ENCODE peak calls at places on chromosomes 7 and 10, in eight cellular contexts. P is AML-193; A is Caco-2; Z is Peyer's patch; J is Right ventricle myocardium superior; X is activated T-cell treated with anti-CD3 and anti-CD28 coated beads, Interleukin-2, amount 50 U/mL, for 4 hours; U is endothelial cell; Q is iris pigment epithelial cell. R is an unnamed sample.
A peak's percentile ranks its signal among the peaks of the same experiment; 100 is the strongest.

GRCh38 chr7:30906014-30906413 is 5.6 kb upstream of the AQP1 start:
- DNase-seq in P (no peak), A (no peak), Z (no peak), J (no peak), X (no peak), U (no peak), Q (no peak), R (no peak)

GRCh38 chr7:19110026-19110777 is 7.2 kb downstream of the TWIST1 start:
- DNase-seq in P (no peak), A (no peak), Z (no peak), J (no peak), X (no peak), U (no peak), Q (no peak), R (no peak)

GRCh38 chr10:13115832-13116793 is 16.1 kb downstream of the OPTN start:
- DNase-seq in P (no peak), A (no peak), Z (peak; percentile 57), J (no peak), X (no peak), U (no peak), Q (no peak), R (no peak)

GRCh38 chr10:79248341-79248931 is 98.8 kb upstream of the PPIF start:
- DNase-seq in P (peak; percentile 41), A (no peak), Z (no peak), J (peak; percentile 78), X (no peak), U (no peak), Q (no peak), R (no peak)

GRCh38 chr10:80320377-80320776 is 30.9 kb upstream of the MAT1A start:
- DNase-seq in P (no peak), A (no peak), Z (no peak), J (no peak), X (no peak), U (no peak), Q (no peak), R (peak; percentile 19)

GRCh38 chr10:112658900-112659328 is 211.9 kb downstream of the VTI1A start:
- DNase-seq in P (no peak), A (peak; percentile 43), Z (no peak), J (no peak), X (no peak), U (no peak), Q (peak; percentile 85), R (peak; percentile 85)

GRCh38 chr10:97454330-97455036 is 8.5 kb downstream of the ZDHHC16 start:
- DNase-seq in P (no peak), A (no peak), Z (no peak), J (no peak), X (peak; percentile 42), U (no peak), Q (peak; percentile 42), R (peak; percentile 82)

GRCh38 chr7:72334066-72334465 is 78.1 kb downstream of the CALN1 start:
- DNase-seq in P (no peak), A (no peak), Z (no peak), J (no peak), X (no peak), U (no peak), Q (no peak), R (no peak)

GRCh38 chr10:126013489-126014281 is 117.3 kb downstream of the FANK1 start:
- DNase-seq in P (no peak), A (peak; percentile 16), Z (no peak), J (no peak), X (no peak), U (no peak), Q (peak; percentile 80), R (peak; percentile 91)

GRCh38 chr10:125276137-125276536 is 115.8 kb upstream of the CTBP2 start:
- DNase-seq in P (no peak), A (no peak), Z (no peak), J (no peak), X (no peak), U (no peak), Q (no peak), R (no peak)

GRCh38 chr10:26725837-26726727 is 28.6 kb downstream of the PDSS1 start:
- DNase-seq in P (peak; percentile 37), A (peak; percentile 69), Z (peak; percentile 70), J (peak; percentile 64), X (peak; percentile 36), U (peak; percentile 42), Q (peak; percentile 70), R (peak; percentile 55)

GRCh38 chr10:93580824-93581223 is 14.4 kb downstream of the FFAR4 start:
- DNase-seq in P (no peak), A (peak; percentile 36), Z (no peak), J (no peak), X (no peak), U (peak; percentile 21), Q (peak; percentile 5), R (no peak)

GRCh38 chr10:5965266-5965665 is 12.1 kb downstream of the IL15RA start:
- DNase-seq in P (no peak), A (no peak), Z (no peak), J (no peak), X (no peak), U (no peak), Q (no peak), R (no peak)

GRCh38 chr10:8951440-8952089 is 897.1 kb downstream of the GATA3 start:
- DNase-seq in P (no peak), A (no peak), Z (no peak), J (no peak), X (no peak), U (no peak), Q (no peak), R (no peak)

GRCh38 chr10:112959207-112959838 is 9.3 kb downstream of the TCF7L2 start:
- DNase-seq in P (no peak), A (no peak), Z (no peak), J (no peak), X (no peak), U (no peak), Q (peak; percentile 53), R (peak; percentile 64)